ENCODE peak calls at places on chromosomes 16 and 17, in five cellular contexts. L is cardiac muscle cell, K is retinal pigment epithelial cell, T is upper lobe of right lung, I is cardiac fibroblast. W is an unnamed sample.

GRCh38 chr17:17935321-17936271 is 36.6 kb downstream of the TOM1L2 start:
- DNase-seq in K (peak), L (no peak), T (no peak), I (peak), W (peak)

GRCh38 chr17:29574732-29575510 is 6.4 kb downstream of the TP53I13 start:
- DNase-seq in K (no peak), T (peak), I (no peak), L (no peak), W (no peak)

GRCh38 chr16:79712273-79712672 is 111.7 kb upstream of the MAF start:
- DNase-seq in K (no peak), L (no peak), I (no peak), T (no peak), W (no peak)

GRCh38 chr16:67833035-67833417 is 9.1 kb upstream of the THAP11 start:
- DNase-seq in I (peak), T (no peak), L (no peak), K (no peak), W (peak)

GRCh38 chr17:31917065-31917529 is 15.6 kb upstream of the UTP6 start:
- DNase-seq in L (no peak), T (peak), K (no peak), I (no peak), W (no peak)

GRCh38 chr16:31461201-31461920 is 2.1 kb downstream of the ARMC5 start:
- DNase-seq in I (no peak), L (no peak), K (no peak), T (peak), W (no peak)

GRCh38 chr17:61989509-61989908 is 61.7 kb upstream of the INTS2 start:
- DNase-seq in K (no peak), L (no peak), I (no peak), T (no peak), W (no peak)

GRCh38 chr16:72530434-72530833 is 358.5 kb upstream of the PMFBP1 start:
- DNase-seq in T (no peak), L (no peak), I (peak), K (no peak), W (peak)

GRCh38 chr16:88370365-88370764 is 12.4 kb upstream of the ZNF469 start:
- DNase-seq in I (no peak), K (no peak), L (no peak), T (no peak), W (no peak)

GRCh38 chr17:55275894-55276804 is 11.4 kb downstream of the HLF start:
- DNase-seq in L (no peak), I (no peak), T (no peak), K (no peak), W (no peak)

GRCh38 chr16:57301126-57301817 is 16.8 kb upstream of the PLLP start:
- DNase-seq in T (no peak), L (no peak), I (no peak), K (no peak), W (no peak)

GRCh38 chr16:86076606-86077005 is 177.6 kb downstream of the IRF8 start:
- DNase-seq in K (no peak), T (no peak), I (no peak), L (no peak), W (no peak)

GRCh38 chr17:35795007-35795870 is at the start of gene MMP28:
- DNase-seq in K (no peak), T (peak), I (no peak), L (peak), W (no peak)

GRCh38 chr17:6279659-6280058 is 155.3 kb downstream of the AIPL1 start:
- DNase-seq in K (no peak), T (no peak), I (no peak), L (no peak), W (no peak)

GRCh38 chr17:56320443-56320842 is 167.2 kb downstream of the ANKFN1 start:
- DNase-seq in T (no peak), L (peak), K (no peak), I (no peak), W (no peak)

GRCh38 chr16:71895679-71896385 is 501 bp downstream of the IST1 start:
- DNase-seq in L (peak), K (no peak), T (peak), I (peak), W (peak)

GRCh38 chr17:17990282-17990681 is 17.6 kb downstream of the DRC3 start:
- DNase-seq in L (no peak), K (no peak), I (no peak), T (no peak), W (no peak)

GRCh38 chr16:8848939-8849391 is 19.8 kb downstream of the CARHSP1 start:
- DNase-seq in I (no peak), T (no peak), K (no peak), L (no peak), W (peak)

GRCh38 chr17:82019905-82020873 is 2.5 kb downstream of the CENPX start:
- DNase-seq in T (peak), L (peak), I (peak), K (no peak), W (no peak)
- TF ChIP-seq CTCF in T (peak), L (peak), I (peak), K (peak), W (peak)

GRCh38 chr16:11966173-11966572 is 1.2 kb downstream of the TNFRSF17 start:
- DNase-seq in T (no peak), I (no peak), L (no peak), K (no peak), W (no peak)
- H3K4me3 ChIP-seq in T (no peak), I (no peak), L (no peak), K (no peak), W (no peak)

DNA sequence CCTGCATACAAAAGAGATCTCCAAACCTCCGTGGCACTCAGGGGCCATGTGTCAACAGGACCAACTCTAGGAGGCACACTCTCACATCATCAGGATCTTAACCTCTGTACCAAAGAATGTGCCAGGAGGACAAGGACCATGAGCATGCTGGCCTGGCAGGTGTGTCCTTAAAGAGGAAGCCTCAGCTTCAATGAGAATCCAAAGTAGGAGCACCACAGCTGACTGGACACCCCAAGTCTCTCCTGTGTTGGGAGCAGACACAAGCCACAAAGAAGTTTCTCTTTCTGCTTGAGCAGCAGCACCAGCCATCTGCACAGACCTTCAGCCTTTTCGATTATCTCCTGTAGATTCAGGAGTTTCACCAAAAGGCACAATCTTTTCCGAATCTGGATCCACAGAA is 1734.5 kb downstream of the TP53TG3F start:
- DNase-seq in L (no peak), K (no peak), T (no peak), I (no peak), W (no peak)
- TF ChIP-seq CTCF in L (no peak), K (no peak), T (no peak), I (no peak), W (no peak)

DNA sequence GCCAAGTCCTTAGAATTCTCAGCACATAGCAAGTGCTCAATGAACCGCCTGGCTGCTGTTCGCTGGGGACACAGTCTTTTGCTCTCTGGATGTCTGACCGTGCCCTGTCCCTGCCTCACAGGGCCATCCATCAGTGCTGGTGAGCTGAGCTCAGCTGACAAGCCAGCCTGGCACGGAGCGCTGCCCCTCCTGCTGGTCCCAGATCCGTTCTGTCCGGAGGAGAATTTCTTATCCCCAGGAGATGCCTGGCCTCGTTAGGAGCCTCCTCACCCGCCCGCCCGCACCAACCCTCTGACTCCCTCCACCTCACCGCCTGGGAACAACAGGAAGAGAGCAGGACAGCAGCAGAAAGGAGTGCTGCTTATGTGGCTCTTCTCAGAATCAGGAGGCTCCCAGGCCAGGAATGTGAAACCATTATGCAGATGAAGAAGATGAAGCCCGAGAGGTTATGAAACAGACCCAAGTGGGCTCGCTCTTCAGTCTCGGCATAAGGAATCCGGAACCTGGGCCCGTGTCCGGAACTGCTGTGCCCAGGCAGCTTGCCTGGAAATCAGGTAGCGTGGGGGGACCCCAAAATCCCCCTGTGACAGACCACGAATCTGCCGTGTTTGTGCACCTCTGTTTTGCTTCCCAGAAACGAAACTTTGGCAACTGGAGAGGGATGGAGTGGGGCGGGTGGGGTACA is 28.8 kb upstream of the RMI2 start:
- DNase-seq in I (no peak), L (no peak), K (no peak), T (no peak), W (peak)
- H3K4me3 ChIP-seq in I (no peak), L (no peak), K (no peak), T (no peak), W (no peak)

DNA sequence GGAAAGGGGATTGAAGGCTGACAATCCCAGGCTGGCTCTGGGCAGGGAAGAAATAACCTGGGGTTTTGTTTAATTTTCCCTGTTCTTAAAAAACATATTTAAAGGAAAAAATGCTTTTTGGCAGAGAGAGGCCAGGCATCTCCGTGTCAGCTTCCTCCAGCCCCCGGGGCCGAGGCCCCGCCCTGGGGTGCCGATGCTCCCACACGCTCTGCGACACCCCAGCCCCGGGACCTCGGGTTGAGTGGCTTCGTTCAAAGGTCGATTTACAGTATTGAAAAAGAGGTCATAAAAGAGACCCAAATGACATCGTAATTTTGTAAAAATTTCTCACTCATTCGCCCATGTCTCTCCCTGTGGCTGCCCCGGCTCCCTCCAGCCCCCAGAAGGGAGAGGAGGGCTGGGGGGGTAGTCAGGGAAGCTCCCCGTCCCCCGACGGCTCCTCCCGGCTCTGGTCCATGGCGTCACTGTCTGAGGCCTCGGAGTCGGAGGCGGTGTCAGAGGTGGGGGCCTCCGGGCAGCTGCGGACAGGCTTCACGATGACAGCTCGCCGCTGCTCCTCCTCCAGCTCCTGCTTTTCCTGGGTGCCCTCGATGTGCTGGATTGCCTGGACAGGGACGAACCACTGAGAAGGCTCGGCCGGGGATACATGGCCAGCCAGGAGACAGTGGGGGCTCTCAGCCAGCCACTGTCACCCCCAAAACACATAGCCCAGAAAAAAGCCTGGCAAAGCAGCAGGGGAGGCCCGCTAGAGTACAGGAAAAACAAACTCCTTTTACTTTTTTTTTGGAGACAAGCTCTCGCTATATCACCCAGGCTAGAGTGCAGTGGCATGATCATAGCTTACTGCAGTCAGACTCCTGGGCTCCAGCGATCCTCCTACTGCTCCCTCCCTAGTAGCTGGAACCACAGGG is 14.9 kb downstream of the TFAP4 start:
- DNase-seq in I (peak), T (no peak), L (no peak), K (no peak), W (no peak)
- TF ChIP-seq CTCF in I (no peak), T (no peak), L (no peak), K (no peak), W (no peak)

W was measured in choroid plexus epithelial cell.